ENCODE peak calls at places on chromosome 2, in seven cellular contexts. X, O, C, W, V, D and N are unnamed samples.

GRCh38 chr2:97731274-97732050 is 18.1 kb downstream of the ZAP70 start:
- DNase-seq in C (no peak), X (no peak), O (no peak), W (no peak), D (peak), V (no peak), N (no peak)

GRCh38 chr2:96143848-96144480 is 1.3 kb downstream of the DUSP2 start:
- DNase-seq in O (no peak), C (peak), D (peak), W (no peak), X (peak), V (no peak), N (no peak)

GRCh38 chr2:207395535-207396251 is 134.1 kb upstream of the CREB1 start:
- DNase-seq in V (no peak), W (no peak), D (no peak), O (no peak), C (peak), X (no peak), N (no peak)

GRCh38 chr2:19648583-19648982 is 253.2 kb downstream of the TTC32 start:
- DNase-seq in X (no peak), V (no peak), O (no peak), W (peak), C (no peak), D (no peak), N (no peak)

GRCh38 chr2:168443818-168444217 is 12.3 kb upstream of the CERS6 start:
- DNase-seq in O (no peak), W (no peak), C (no peak), X (no peak), V (no peak), D (no peak), N (no peak)

GRCh38 chr2:190272457-190272842 is 47.2 kb downstream of the HIBCH start:
- DNase-seq in D (no peak), V (no peak), O (no peak), X (no peak), W (no peak), C (no peak), N (no peak)

GRCh38 chr2:42758751-42759150 is 5.2 kb downstream of the OXER1 start:
- DNase-seq in V (no peak), C (no peak), X (no peak), D (no peak), O (no peak), W (no peak), N (no peak)

GRCh38 chr2:64838817-64839216 is 150.4 kb upstream of the SLC1A4 start:
- DNase-seq in O (no peak), X (no peak), V (no peak), D (no peak), W (peak), C (no peak), N (no peak)

GRCh38 chr2:196331816-196332215 is 160.4 kb upstream of the STK17B start:
- DNase-seq in D (no peak), V (no peak), O (no peak), W (no peak), C (no peak), X (no peak), N (no peak)

GRCh38 chr2:234879671-234880455 is 72.0 kb upstream of the SH3BP4 start:
- DNase-seq in W (peak), V (peak), X (no peak), C (no peak), D (no peak), O (no peak), N (no peak)

GRCh38 chr2:103738626-103739025 is 976.8 kb downstream of the TMEM182 start:
- DNase-seq in O (no peak), W (no peak), C (no peak), X (no peak), V (no peak), D (no peak), N (no peak)

GRCh38 chr2:172196768-172197322 is 94.1 kb upstream of the DLX2 start:
- DNase-seq in O (no peak), W (peak), X (no peak), V (peak), D (peak), C (no peak), N (no peak)

GRCh38 chr2:106065268-106065982 is 128.7 kb downstream of the UXS1 start:
- DNase-seq in C (no peak), V (no peak), D (peak), X (no peak), W (no peak), O (no peak), N (no peak)

GRCh38 chr2:205852457-205852856 is 170.2 kb downstream of the NRP2 start:
- DNase-seq in X (no peak), O (no peak), W (no peak), D (no peak), C (peak), V (no peak), N (no peak)

GRCh38 chr2:229910147-229910831 is 11.5 kb downstream of the TRIP12 start:
- DNase-seq in D (no peak), X (no peak), O (no peak), C (no peak), W (no peak), V (no peak), N (no peak)

GRCh38 chr2:175251425-175252041 is 70.0 kb upstream of the ATP5MC3 start:
- DNase-seq in V (peak), C (peak), O (peak), D (no peak), W (peak), X (no peak), N (no peak)

GRCh38 chr2:109185338-109185737 is 56.3 kb downstream of the SH3RF3 start:
- DNase-seq in X (no peak), W (peak), O (no peak), D (peak), V (no peak), C (no peak), N (no peak)

GRCh38 chr2:1971124-1971523 is 226.8 kb upstream of the PXDN start:
- DNase-seq in V (no peak), D (no peak), X (no peak), O (no peak), W (no peak), C (no peak), N (no peak)

GRCh38 chr2:199366406-199366805 is 91.3 kb downstream of the SATB2 start:
- DNase-seq in O (no peak), W (no peak), V (peak), C (no peak), X (no peak), D (no peak), N (no peak)

GRCh38 chr2:127208313-127208712 is 11.8 kb downstream of the CYP27C1 start:
- DNase-seq in X (no peak), D (no peak), O (peak), W (no peak), V (no peak), C (peak), N (no peak)

GRCh38 chr2:122028371-122029102 is 273.1 kb downstream of the TSN start:
- DNase-seq in W (peak), O (no peak), V (no peak), C (no peak), D (no peak), X (no peak), N (no peak)

GRCh38 chr2:118593257-118593656 is 254.2 kb downstream of the EN1 start:
- DNase-seq in X (no peak), C (no peak), V (no peak), W (no peak), O (no peak), D (no peak), N (no peak)

GRCh38 chr2:20378891-20379519 is 28.4 kb upstream of the PUM2 start:
- DNase-seq in V (peak), W (peak), C (peak), X (no peak), O (no peak), D (no peak), N (no peak)

GRCh38 chr2:222671259-222672067 is at the start of gene MOGAT1:
- DNase-seq in O (no peak), W (peak), D (no peak), X (no peak), C (peak), V (peak), N (no peak)

GRCh38 chr2:53035153-53035552 is 732.5 kb upstream of the CHAC2 start:
- DNase-seq in O (no peak), W (no peak), X (no peak), V (no peak), D (no peak), C (no peak), N (no peak)

GRCh38 chr2:127901339-127902072 is 15.8 kb upstream of the AMMECR1L start:
- DNase-seq in O (no peak), W (peak), X (no peak), D (no peak), C (no peak), V (no peak), N (no peak)

GRCh38 chr2:205902041-205902898 is 183.7 kb downstream of the INO80D start:
- DNase-seq in C (peak), D (no peak), O (peak), V (no peak), W (no peak), X (no peak), N (no peak)

GRCh38 chr2:102703748-102704147 is 58.1 kb upstream of the TMEM182 start:
- DNase-seq in W (peak), O (no peak), C (peak), D (no peak), X (no peak), V (peak), N (no peak)

GRCh38 chr2:232487385-232488096 is at the start of gene ECEL1:
- DNase-seq in D (no peak), C (no peak), V (no peak), X (no peak), W (no peak), O (no peak), N (peak)

GRCh38 chr2:113138428-113139322 is 11.3 kb downstream of the IL1RN start:
- DNase-seq in O (peak), X (no peak), D (peak), W (peak), V (peak), C (peak), N (no peak)

GRCh38 chr2:185674232-185674631 is 64.4 kb upstream of the FSIP2 start:
- DNase-seq in D (no peak), V (no peak), X (no peak), O (no peak), W (no peak), C (no peak), N (no peak)

GRCh38 chr2:43333656-43334144 is 107.3 kb upstream of the ZFP36L2 start:
- DNase-seq in O (no peak), C (no peak), V (no peak), X (no peak), D (no peak), W (peak), N (no peak)

GRCh38 chr2:30663806-30664205 is 143.4 kb downstream of the CAPN13 start:
- DNase-seq in V (no peak), X (no peak), C (no peak), W (no peak), D (no peak), O (no peak), N (no peak)

GRCh38 chr2:106572541-106573148 is 85.5 kb downstream of the CD8B2 start:
- DNase-seq in D (no peak), O (no peak), W (no peak), C (peak), X (no peak), V (peak), N (no peak)

GRCh38 chr2:191565647-191566198 is 112.2 kb upstream of the NABP1 start:
- DNase-seq in O (no peak), D (no peak), W (no peak), X (no peak), C (no peak), V (peak), N (no peak)

GRCh38 chr2:223759569-223760430 is 77.6 kb downstream of the AP1S3 start:
- DNase-seq in D (no peak), O (no peak), X (no peak), V (peak), C (no peak), W (peak), N (no peak)

GRCh38 chr2:20641123-20641985 is 9.5 kb downstream of the HS1BP3 start:
- DNase-seq in O (no peak), X (no peak), W (peak), D (no peak), V (no peak), C (no peak), N (peak)

GRCh38 chr2:64748561-64748960 is 94.8 kb upstream of the SERTAD2 start:
- DNase-seq in O (no peak), V (no peak), X (peak), W (no peak), D (no peak), C (no peak), N (no peak)